ENCODE peak calls at places on chromosomes 6 and 20, in seven cellular contexts. R, A, J, K, T, W and S are unnamed samples.

GRCh38 chr6:161226005-161226964 is 47.6 kb downstream of the AGPAT4 start:
- DNase-seq in R (no peak), A (no peak), J (peak), K (no peak), T (no peak), W (no peak), S (peak)

GRCh38 chr6:126724821-126725220 is 384.9 kb downstream of the CENPW start:
- DNase-seq in R (no peak), A (no peak), J (no peak), K (no peak), T (no peak), W (no peak), S (no peak)

GRCh38 chr6:148867851-148868250 is 121.0 kb downstream of the UST start:
- DNase-seq in R (no peak), A (no peak), J (no peak), K (no peak), T (no peak), W (peak), S (peak)

GRCh38 chr6:10431423-10432164 is 16.7 kb upstream of the TFAP2A start:
- DNase-seq in R (peak), A (no peak), J (no peak), K (no peak), T (peak), W (no peak), S (no peak)

GRCh38 chr6:35485402-35485877 is 11.4 kb downstream of the TEAD3 start:
- DNase-seq in R (no peak), A (no peak), J (no peak), K (peak), T (peak), W (peak), S (no peak)

GRCh38 chr20:33925867-33926266 is 67.8 kb upstream of the RALY start:
- DNase-seq in R (no peak), A (no peak), J (no peak), K (no peak), T (no peak), W (peak), S (no peak)

GRCh38 chr6:143329323-143329722 is 121.2 kb downstream of the ADAT2 start:
- DNase-seq in R (no peak), A (no peak), J (no peak), K (no peak), T (no peak), W (peak), S (no peak)

GRCh38 chr6:28876702-28877101 is 47.1 kb downstream of the TRIM27 start:
- DNase-seq in R (no peak), A (no peak), J (no peak), K (no peak), T (no peak), W (no peak), S (no peak)

GRCh38 chr6:38604700-38605099 is 35.0 kb downstream of the BTBD9 start:
- DNase-seq in R (no peak), A (no peak), J (no peak), K (no peak), T (peak), W (peak), S (no peak)

GRCh38 chr20:62284448-62284847 is 18.3 kb upstream of the ADRM1 start:
- DNase-seq in R (no peak), A (no peak), J (no peak), K (no peak), T (no peak), W (no peak), S (no peak)

GRCh38 chr6:9540126-9540525 is 874.7 kb downstream of the TFAP2A start:
- DNase-seq in R (no peak), A (no peak), J (no peak), K (no peak), T (no peak), W (peak), S (no peak)

GRCh38 chr6:42378125-42378524 is 73.6 kb downstream of the TRERF1 start:
- DNase-seq in R (no peak), A (no peak), J (peak), K (no peak), T (no peak), W (no peak), S (peak)

GRCh38 chr6:42136508-42137191 is 5.8 kb downstream of the C6orf132 start:
- DNase-seq in R (no peak), A (peak), J (peak), K (peak), T (no peak), W (peak), S (peak)

GRCh38 chr20:32893878-32894483 is 35.3 kb downstream of the EFCAB8 start:
- DNase-seq in R (no peak), A (peak), J (peak), K (peak), T (no peak), W (peak), S (peak)

GRCh38 chr6:153032255-153032882 is 29.9 kb upstream of the MTRF1L start:
- DNase-seq in R (no peak), A (no peak), J (no peak), K (no peak), T (no peak), W (peak), S (no peak)
- TF ChIP-seq CTCF in R (peak), A (no peak), J (peak), K (no peak), T (no peak), W (peak), S (no peak)

GRCh38 chr20:45118028-45118427 is 3.1 kb upstream of the WFDC5 start:
- DNase-seq in R (no peak), A (no peak), J (no peak), K (no peak), T (no peak), W (no peak), S (no peak)
- TF ChIP-seq CTCF in R (no peak), A (no peak), J (no peak), K (no peak), T (no peak), W (peak), S (no peak)

GRCh38 chr20:45406260-45407066 is 1.6 kb upstream of the DBNDD2 start:
- DNase-seq in R (no peak), A (peak), J (peak), K (peak), T (peak), W (peak), S (peak)
- TF ChIP-seq CTCF in R (no peak), A (no peak), J (no peak), K (no peak), T (no peak), W (no peak), S (no peak)

GRCh38 chr6:158905277-158905676 is 86.1 kb upstream of the EZR start:
- DNase-seq in R (no peak), A (no peak), J (no peak), K (no peak), T (no peak), W (no peak), S (no peak)
- TF ChIP-seq CTCF in R (no peak), A (no peak), J (no peak), K (no peak), T (no peak), W (no peak), S (no peak)

GRCh38 chr20:29079769-29080690 is 2177.4 kb upstream of the DEFB115 start:
- DNase-seq in R (no peak), A (no peak), J (no peak), K (no peak), T (no peak), W (peak), S (peak)
- TF ChIP-seq CTCF in R (no peak), A (no peak), J (no peak), K (no peak), T (no peak), W (peak), S (no peak)

DNA sequence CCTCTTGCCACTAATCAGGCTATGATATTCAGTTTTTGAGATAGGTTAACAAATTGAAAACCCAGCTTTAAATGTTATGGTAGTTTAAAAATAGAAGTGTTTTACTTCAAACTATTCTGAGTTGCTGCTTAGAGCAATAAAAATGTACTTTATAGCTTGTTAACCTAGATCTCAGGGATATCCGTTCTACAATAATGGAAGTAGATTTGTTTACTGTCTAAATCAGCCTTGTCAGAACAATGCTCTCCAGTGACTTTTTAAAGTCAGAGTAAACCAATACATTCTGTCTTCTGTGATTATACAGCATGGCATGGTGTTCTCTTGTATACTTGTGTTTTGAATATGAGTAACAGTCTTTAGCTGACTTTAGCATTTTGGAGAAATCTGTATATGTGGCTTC is 161.5 kb downstream of the PACRG start:
- DNase-seq in R (no peak), A (no peak), J (no peak), K (no peak), T (no peak), W (no peak), S (no peak)
- TF ChIP-seq CTCF in R (no peak), A (no peak), J (no peak), K (no peak), T (no peak), W (no peak), S (no peak)